ENCODE peak calls at places on chromosomes 5 and 9, in nine cellular contexts. M, D, R, O, V, P, F, K and T are unnamed samples.

GRCh38 chr5:96433066-96433447 is at the start of gene PCSK1:
- DNase-seq in P (no peak), K (peak), O (peak), F (no peak), M (no peak), V (no peak), R (peak), D (no peak), T (no peak)

GRCh38 chr5:84861306-84861705 is 476.6 kb upstream of the EDIL3 start:
- DNase-seq in O (no peak), V (no peak), K (no peak), P (no peak), M (no peak), D (no peak), R (no peak), F (no peak), T (no peak)

GRCh38 chr9:136055715-136056545 is 39.2 kb downstream of the NACC2 start:
- DNase-seq in D (no peak), P (no peak), K (no peak), R (no peak), V (no peak), M (no peak), O (peak), F (no peak), T (no peak)

GRCh38 chr9:131735238-131736181 is 4.4 kb downstream of the RAPGEF1 start:
- DNase-seq in D (no peak), M (peak), K (peak), O (no peak), P (no peak), F (peak), V (no peak), R (no peak), T (no peak)

GRCh38 chr9:17229945-17230560 is 95.2 kb downstream of the CNTLN start:
- DNase-seq in V (no peak), D (no peak), M (no peak), R (no peak), P (no peak), O (peak), F (no peak), K (peak), T (no peak)

GRCh38 chr9:38715684-38716083 is 4.2 kb downstream of the FAM240B start:
- DNase-seq in R (no peak), F (no peak), K (no peak), P (no peak), O (no peak), V (no peak), D (no peak), M (no peak), T (no peak)

GRCh38 chr5:55146080-55146479 is 13.9 kb upstream of the GPX8 start:
- DNase-seq in V (no peak), F (no peak), P (no peak), R (no peak), O (peak), M (no peak), K (peak), D (no peak), T (no peak)

GRCh38 chr5:173888473-173889135 is 455 bp downstream of the CPEB4 start:
- DNase-seq in M (no peak), K (peak), V (peak), R (peak), O (peak), D (no peak), P (peak), F (no peak), T (no peak)

GRCh38 chr5:169218862-169219261 is 82.1 kb downstream of the SLIT3 start:
- DNase-seq in F (no peak), M (peak), R (no peak), K (no peak), P (no peak), D (no peak), O (no peak), V (no peak), T (no peak)

GRCh38 chr9:128558431-128559310 is 6.3 kb downstream of the SPTAN1 start:
- DNase-seq in M (peak), P (peak), O (peak), V (peak), F (peak), R (peak), D (peak), K (peak), T (peak)

DNA sequence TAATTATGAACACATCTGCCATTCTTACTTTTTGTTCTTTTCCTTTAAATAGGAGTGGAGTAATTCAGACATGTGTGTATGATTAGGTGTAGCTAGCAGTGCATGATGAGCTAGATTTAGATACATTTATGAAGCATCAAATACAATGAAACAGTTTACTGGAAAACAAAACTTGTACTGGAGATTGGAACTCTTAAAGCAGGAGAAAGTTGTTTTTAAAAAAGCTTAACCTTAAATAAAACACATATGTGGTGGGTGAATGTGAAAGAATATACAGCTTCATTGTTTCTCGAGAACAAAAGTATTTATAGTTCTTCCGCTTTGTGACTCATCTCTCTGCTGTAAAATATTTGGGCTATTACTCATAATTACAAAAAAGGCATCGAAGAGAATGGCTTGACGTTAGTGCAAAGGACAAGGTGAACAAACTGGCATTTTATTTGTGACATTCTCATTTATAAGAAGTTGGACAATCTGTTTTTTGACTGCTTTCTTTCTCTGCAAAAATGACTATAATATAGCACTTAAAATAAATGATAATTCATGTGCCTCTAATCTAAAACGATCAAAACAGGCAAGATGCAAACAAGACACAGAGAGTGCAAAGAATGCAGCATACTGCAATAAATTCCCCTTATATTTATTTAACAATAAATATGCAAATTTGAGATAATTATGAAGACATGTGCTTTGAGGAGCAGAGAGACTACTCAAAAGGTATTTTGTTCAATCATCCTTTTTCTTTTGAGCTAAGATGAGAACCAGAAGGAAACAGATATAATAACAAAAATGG is 478.8 kb downstream of the CETN3 start:
- DNase-seq in V (no peak), R (no peak), P (no peak), M (no peak), K (peak), O (no peak), D (peak), F (no peak), T (peak)
- H3K4me3 ChIP-seq in V (no peak), R (no peak), P (peak), M (no peak), K (no peak), O (no peak), D (no peak), F (no peak), T (no peak)

GRCh38 chr5:127298036-127298429 is 7.4 kb downstream of the MEGF10 start:
- DNase-seq in V (no peak), D (no peak), M (no peak), R (no peak), K (no peak), F (no peak), O (peak), P (no peak), T (no peak)
- TF ChIP-seq CTCF in V (no peak), D (no peak), M (no peak), R (peak), K (no peak), F (no peak), O (peak), P (no peak), T (no peak)

GRCh38 chr5:177429248-177430045 is 3.0 kb downstream of the GRK6 start:
- DNase-seq in R (no peak), K (no peak), V (no peak), P (peak), O (no peak), M (no peak), D (no peak), F (peak), T (no peak)

GRCh38 chr5:177431317-177432142 is 5.1 kb downstream of the GRK6 start:
- DNase-seq in P (no peak), V (peak), R (no peak), K (no peak), D (no peak), O (no peak), M (no peak), F (peak), T (no peak)

GRCh38 chr5:177428574-177429217 is 2.2 kb downstream of the GRK6 start:
- DNase-seq in K (no peak), O (no peak), F (no peak), V (no peak), D (no peak), M (no peak), P (no peak), R (no peak), T (no peak)

GRCh38 chr5:177430972-177431316 is 4.5 kb downstream of the GRK6 start:
- DNase-seq in O (no peak), M (no peak), F (no peak), R (no peak), P (no peak), K (no peak), D (no peak), V (peak), T (no peak)

GRCh38 chr5:177430146-177430951 is 3.9 kb downstream of the GRK6 start:
- DNase-seq in K (no peak), R (no peak), M (no peak), D (no peak), F (no peak), O (no peak), P (no peak), V (peak), T (no peak)
- H3K4me3 ChIP-seq in K (no peak), R (no peak), M (no peak), D (no peak), F (no peak), O (no peak), P (no peak), V (no peak), T (no peak)

GRCh38 chr5:140794594-140795258 is at the start of gene PCDHA2:
- DNase-seq in D (no peak), P (no peak), F (no peak), M (peak), K (peak), R (peak), O (peak), V (no peak), T (no peak)
- TF ChIP-seq CTCF in D (no peak), P (no peak), F (no peak), M (peak), K (peak), R (peak), O (peak), V (no peak), T (no peak)

DNA sequence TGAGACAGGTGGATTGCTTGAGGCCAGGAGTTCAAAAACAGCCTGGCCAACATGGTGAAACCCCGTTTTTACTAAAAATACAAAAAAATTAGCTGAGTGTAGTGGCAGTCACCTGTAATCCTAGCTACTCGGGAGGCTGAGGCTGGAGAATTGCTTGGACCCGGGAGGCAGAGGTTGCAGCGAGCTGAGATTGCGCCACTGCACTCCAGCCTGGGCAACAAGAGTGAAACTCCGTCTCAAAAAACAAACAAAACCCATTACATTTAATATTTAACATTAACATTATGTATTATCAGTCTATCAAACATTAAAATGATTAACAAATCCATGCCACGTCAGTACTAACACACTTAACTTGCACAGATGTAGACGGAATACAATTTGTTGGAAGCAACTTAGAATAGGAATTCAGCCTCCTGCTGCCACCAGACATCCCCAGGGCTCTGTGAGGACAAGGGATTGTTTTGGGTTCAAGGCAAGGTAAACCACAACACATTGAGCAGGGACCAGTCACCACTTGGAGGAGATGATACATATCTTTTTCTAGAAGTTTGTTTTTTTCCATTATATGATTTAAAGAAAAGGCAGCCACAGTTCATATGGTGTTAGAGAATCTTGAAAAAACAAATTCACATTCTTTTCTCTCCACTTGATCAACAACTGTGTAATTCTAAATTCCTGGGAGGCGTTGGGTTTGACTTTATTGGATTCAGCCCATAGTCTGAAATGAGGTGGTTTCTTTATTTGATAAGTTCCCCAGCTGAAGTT is 104.1 kb upstream of the BASP1 start:
- DNase-seq in R (no peak), V (no peak), K (peak), D (peak), P (no peak), M (no peak), F (no peak), O (no peak), T (peak)
- H3K4me3 ChIP-seq in R (no peak), V (no peak), K (no peak), D (no peak), P (no peak), M (no peak), F (no peak), O (no peak), T (no peak)

GRCh38 chr9:4762889-4763521 is 22.0 kb upstream of the AK3 start:
- DNase-seq in D (no peak), P (no peak), O (peak), K (peak), R (peak), V (no peak), F (no peak), M (peak), T (no peak)
- TF ChIP-seq CTCF in D (no peak), P (no peak), O (no peak), K (no peak), R (no peak), V (no peak), F (no peak), M (no peak), T (no peak)

GRCh38 chr5:115423051-115423450 is 121.5 kb downstream of the FEM1C start:
- DNase-seq in K (peak), D (no peak), R (no peak), F (no peak), P (no peak), O (no peak), M (no peak), V (no peak), T (no peak)

GRCh38 chr5:115424030-115424429 is 120.5 kb downstream of the FEM1C start:
- DNase-seq in D (no peak), V (no peak), R (no peak), O (no peak), M (no peak), F (no peak), K (no peak), P (no peak), T (no peak)

GRCh38 chr5:115424446-115424845 is 120.1 kb downstream of the FEM1C start:
- DNase-seq in F (no peak), R (no peak), V (no peak), K (no peak), P (no peak), M (no peak), O (no peak), D (no peak), T (no peak)

GRCh38 chr5:115419794-115420585 is 123.5 kb upstream of the CCDC112 start:
- DNase-seq in O (peak), F (no peak), M (peak), R (no peak), V (no peak), K (peak), P (no peak), D (peak), T (no peak)

GRCh38 chr5:115423541-115423940 is 121.0 kb downstream of the FEM1C start:
- DNase-seq in R (peak), D (no peak), F (peak), K (no peak), V (no peak), O (no peak), M (no peak), P (peak), T (no peak)
- H3K4me3 ChIP-seq in R (no peak), D (no peak), F (no peak), K (no peak), V (no peak), O (no peak), M (no peak), P (no peak), T (no peak)

DNA sequence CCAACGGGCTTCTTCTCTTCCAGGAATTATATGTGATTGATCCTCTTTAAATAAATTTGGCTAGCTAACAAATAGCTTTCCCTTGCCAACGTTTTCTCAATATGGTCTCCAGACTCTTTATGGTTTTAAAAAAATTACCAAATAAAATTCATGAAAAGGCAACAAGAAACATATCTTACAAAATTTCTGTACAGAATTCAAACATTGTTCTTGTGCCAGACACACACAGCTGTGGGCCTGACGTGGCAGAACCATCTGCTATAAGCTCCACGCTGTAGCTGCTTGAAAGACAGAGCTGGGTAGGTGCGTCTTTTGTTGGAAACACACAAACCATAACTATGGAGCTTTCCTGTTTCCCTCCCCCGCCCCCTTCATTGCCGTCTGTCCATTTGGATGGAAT is 493.0 kb downstream of the ZNF608 start:
- DNase-seq in V (no peak), F (no peak), P (no peak), O (no peak), M (no peak), R (no peak), K (peak), D (no peak), T (no peak)
- TF ChIP-seq CTCF in V (no peak), F (no peak), P (no peak), O (no peak), M (no peak), R (no peak), K (no peak), D (no peak), T (no peak)

DNA sequence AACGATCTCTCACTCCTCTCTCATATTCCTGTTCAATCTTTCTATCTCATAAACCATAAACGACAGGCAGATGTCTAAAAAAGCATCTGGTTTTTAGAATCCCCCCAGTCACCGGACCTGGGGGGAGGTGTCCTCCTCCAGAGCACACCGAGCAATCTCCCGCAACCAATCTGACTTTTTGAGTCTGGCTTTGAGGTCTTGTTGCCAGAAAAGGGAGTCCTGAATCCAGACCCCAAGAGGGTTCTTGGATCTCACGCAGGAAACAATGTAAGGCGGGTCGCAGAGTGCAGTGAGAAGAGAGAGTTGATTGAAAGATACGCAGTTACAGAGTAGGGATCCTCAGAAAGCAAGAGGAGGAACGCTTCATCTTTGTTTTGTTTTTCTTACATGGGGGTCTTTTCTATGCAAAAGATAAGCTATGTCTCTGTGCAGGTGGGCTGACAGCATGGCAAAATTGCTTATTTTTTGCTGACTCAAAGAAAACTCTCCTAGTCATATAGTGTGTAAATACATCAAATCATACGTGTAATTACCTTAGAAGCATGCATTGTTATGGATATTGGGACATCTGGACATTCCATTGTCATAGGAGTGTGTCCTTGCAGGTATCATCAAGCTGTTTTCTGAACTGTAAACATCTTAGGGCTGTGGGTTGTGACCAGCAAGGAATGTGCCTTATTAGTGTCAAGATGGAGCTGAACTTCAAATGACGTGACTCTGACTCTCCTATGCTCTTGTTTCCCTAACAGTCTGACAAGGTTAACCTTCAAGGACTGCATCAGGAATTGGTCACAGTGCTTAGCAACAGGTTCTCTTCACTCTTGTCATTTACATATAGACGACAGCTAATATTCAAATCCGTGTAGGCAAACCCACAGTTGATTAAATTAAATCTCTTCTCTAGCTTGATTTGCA is 159.3 kb upstream of the DAPK1 start:
- DNase-seq in D (no peak), M (no peak), R (peak), P (no peak), O (peak), V (no peak), K (no peak), F (no peak), T (no peak)
- H3K4me3 ChIP-seq in D (no peak), M (no peak), R (peak), P (no peak), O (peak), V (no peak), K (no peak), F (no peak), T (no peak)